ENCODE peak calls at places on chromosomes 12 and 14, in seven cellular contexts. Q is IMR-90, F is A549, C is heart left ventricle, J is body of pancreas, Y is prostate gland, H is ovary. Z is an unnamed sample. For H3K9me3, the result is how much of the 10 kb centered on the place peaks cover.

GRCh38 chr12:51714666-51715065 is 123.6 kb downstream of the SCN8A start:
- DNase-seq in Q (peak), F (no peak), C (no peak), J (no peak), Y (no peak), H (no peak), Z (no peak)

GRCh38 chr14:69287096-69287991 is 27.4 kb downstream of the GALNT16 start:
- DNase-seq in Q (no peak), F (no peak), C (no peak), J (no peak), Y (no peak), H (no peak), Z (peak)

GRCh38 chr12:6206327-6206726 is 6.1 kb downstream of the CD9 start:
- DNase-seq in Q (no peak), F (no peak), C (no peak), J (no peak), Y (no peak), H (no peak), Z (no peak)

GRCh38 chr12:106084048-106084671 is 54.6 kb downstream of the NUAK1 start:
- DNase-seq in Q (peak), F (peak), C (no peak), J (no peak), Y (no peak), H (no peak), Z (no peak)

GRCh38 chr12:3161861-3162260 is 84.7 kb downstream of the TSPAN9 start:
- DNase-seq in Q (no peak), F (no peak), C (no peak), J (no peak), Y (no peak), H (no peak), Z (no peak)

GRCh38 chr14:71551291-71551955 is 380.8 kb upstream of the RGS6 start:
- DNase-seq in Q (peak), F (no peak), C (no peak), J (no peak), Y (no peak), H (no peak), Z (no peak)

GRCh38 chr12:19288603-19289244 is 150.6 kb upstream of the AEBP2 start:
- DNase-seq in Q (peak), F (peak), C (no peak), J (no peak), Y (no peak), H (no peak), Z (no peak)

GRCh38 chr14:60753264-60754126 is 18.9 kb downstream of the MNAT1 start:
- DNase-seq in Q (peak), F (no peak), C (no peak), J (no peak), Y (no peak), H (no peak), Z (no peak)

GRCh38 chr14:100078997-100079561 is 13.9 kb downstream of the EVL start:
- DNase-seq in Q (peak), F (no peak), C (no peak), J (peak), Y (no peak), H (no peak), Z (no peak)

GRCh38 chr14:22780941-22781605 is 14.6 kb downstream of the OXA1L start:
- DNase-seq in Q (peak), F (no peak), C (no peak), J (no peak), Y (no peak), H (no peak), Z (peak)

GRCh38 chr14:95776798-95777615 is 63.1 kb upstream of the TCL1A start:
- DNase-seq in Q (no peak), F (no peak), C (no peak), J (no peak), Y (no peak), H (no peak), Z (peak)

GRCh38 chr12:42981379-42981778 is 391.8 kb upstream of the PRICKLE1 start:
- DNase-seq in Q (peak), F (no peak), C (no peak), J (no peak), Y (no peak), H (no peak), Z (no peak)

GRCh38 chr14:100192250-100192671 is 32.8 kb upstream of the DEGS2 start:
- DNase-seq in Q (no peak), F (no peak), C (no peak), J (peak), Y (no peak), H (peak), Z (peak)

GRCh38 chr12:54141534-54142475 is 47.0 kb downstream of the SMUG1 start:
- DNase-seq in Q (no peak), F (no peak), C (no peak), J (no peak), Y (no peak), H (no peak), Z (peak)

GRCh38 chr12:4909397-4909733 is 340 bp upstream of the KCNA1 start:
- DNase-seq in Q (no peak), F (no peak), C (no peak), J (no peak), Y (no peak), H (no peak), Z (peak)

GRCh38 chr14:31128601-31129526 is 78.7 kb downstream of the HECTD1 start:
- DNase-seq in Q (no peak), F (no peak), C (no peak), J (no peak), Y (no peak), H (no peak), Z (no peak)

GRCh38 chr12:109252799-109253198 is 56.3 kb downstream of the FOXN4 start:
- DNase-seq in Q (no peak), F (no peak), C (no peak), J (no peak), Y (no peak), H (no peak), Z (no peak)

GRCh38 chr12:90909069-90909676 is 45.8 kb downstream of the CCER1 start:
- DNase-seq in Q (peak), F (peak), C (no peak), J (peak), Y (no peak), H (no peak), Z (peak)

GRCh38 chr12:120259418-120260202 is 5.9 kb downstream of the PXN start:
- DNase-seq in Q (peak), F (no peak), C (no peak), J (no peak), Y (no peak), H (no peak), Z (no peak)

GRCh38 chr12:115481141-115481540 is 796.4 kb downstream of the MED13L start:
- DNase-seq in Q (peak), F (no peak), C (no peak), J (no peak), Y (no peak), H (no peak), Z (no peak)

GRCh38 chr12:71312767-71313375 is 126.7 kb upstream of the LGR5 start:
- DNase-seq in Q (no peak), F (no peak), C (no peak), J (no peak), Y (no peak), H (no peak), Z (no peak)

GRCh38 chr12:57518920-57519757 is 1.2 kb downstream of the DDIT3 start:
- DNase-seq in Q (peak), F (peak), C (no peak), J (peak), Y (no peak), H (peak), Z (peak)

GRCh38 chr12:112183141-112183581 is 57.8 kb downstream of the TRAFD1 start:
- DNase-seq in Q (peak), F (no peak), C (no peak), J (no peak), Y (no peak), H (no peak), Z (no peak)
- TF ChIP-seq POLR2A in Q (no peak), F (no peak), C (no peak), J (no peak), Y (no peak), H (no peak), Z (no peak)

DNA sequence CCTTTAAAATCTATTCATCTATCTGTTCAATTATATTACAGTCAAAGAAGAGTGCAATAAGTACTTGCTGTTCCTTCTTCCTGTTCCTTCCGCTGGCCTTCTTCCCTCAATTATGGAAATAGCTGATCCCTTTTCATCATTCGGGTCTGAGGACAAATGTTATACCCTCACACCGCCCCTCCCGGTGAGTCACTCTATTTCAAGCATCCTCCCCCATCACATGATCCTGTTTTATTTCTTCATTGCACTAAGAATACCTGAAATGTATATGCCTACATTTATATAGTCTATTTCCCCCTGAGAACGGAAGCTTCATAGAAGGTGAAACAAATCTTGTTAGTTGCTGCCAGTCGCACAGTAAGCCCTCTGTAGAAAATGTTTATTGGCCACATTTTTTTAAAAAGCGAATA is 2.5 kb downstream of the SLC38A1 start:
- DNase-seq in Q (peak), F (peak), C (no peak), J (no peak), Y (no peak), H (no peak), Z (no peak)
- TF ChIP-seq CTCF in Q (no peak), F (no peak), C (no peak), J (no peak), Y (no peak), H (no peak), Z (no peak)

DNA sequence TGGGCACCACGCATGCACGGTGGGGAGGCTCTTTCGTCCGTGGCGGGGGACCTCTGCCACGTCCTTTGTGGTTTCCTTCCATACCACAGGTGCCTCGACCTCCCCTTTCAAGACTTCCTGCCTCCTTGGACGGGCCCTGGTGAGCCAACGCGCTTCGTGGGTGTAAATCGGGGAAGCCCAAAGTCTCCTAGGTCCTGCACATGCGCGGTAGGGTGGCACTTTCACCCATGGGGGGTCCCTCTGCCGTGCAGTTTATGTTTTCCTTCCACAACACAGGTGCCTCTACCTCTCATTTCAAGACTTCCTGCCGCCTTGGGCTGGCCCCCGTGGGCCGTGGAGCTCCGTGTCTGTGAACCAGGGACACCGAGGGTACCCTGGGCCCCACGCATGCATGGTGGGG is 349.7 kb downstream of the ALG10 start:
- DNase-seq in Q (no peak), F (no peak), C (no peak), J (no peak), Y (no peak), H (no peak), Z (no peak)
- H3K9me3 ChIP-seq in Q (under half), F (under half), C (under half), J (under half), Y (under half), H (under half), Z (under half)

DNA sequence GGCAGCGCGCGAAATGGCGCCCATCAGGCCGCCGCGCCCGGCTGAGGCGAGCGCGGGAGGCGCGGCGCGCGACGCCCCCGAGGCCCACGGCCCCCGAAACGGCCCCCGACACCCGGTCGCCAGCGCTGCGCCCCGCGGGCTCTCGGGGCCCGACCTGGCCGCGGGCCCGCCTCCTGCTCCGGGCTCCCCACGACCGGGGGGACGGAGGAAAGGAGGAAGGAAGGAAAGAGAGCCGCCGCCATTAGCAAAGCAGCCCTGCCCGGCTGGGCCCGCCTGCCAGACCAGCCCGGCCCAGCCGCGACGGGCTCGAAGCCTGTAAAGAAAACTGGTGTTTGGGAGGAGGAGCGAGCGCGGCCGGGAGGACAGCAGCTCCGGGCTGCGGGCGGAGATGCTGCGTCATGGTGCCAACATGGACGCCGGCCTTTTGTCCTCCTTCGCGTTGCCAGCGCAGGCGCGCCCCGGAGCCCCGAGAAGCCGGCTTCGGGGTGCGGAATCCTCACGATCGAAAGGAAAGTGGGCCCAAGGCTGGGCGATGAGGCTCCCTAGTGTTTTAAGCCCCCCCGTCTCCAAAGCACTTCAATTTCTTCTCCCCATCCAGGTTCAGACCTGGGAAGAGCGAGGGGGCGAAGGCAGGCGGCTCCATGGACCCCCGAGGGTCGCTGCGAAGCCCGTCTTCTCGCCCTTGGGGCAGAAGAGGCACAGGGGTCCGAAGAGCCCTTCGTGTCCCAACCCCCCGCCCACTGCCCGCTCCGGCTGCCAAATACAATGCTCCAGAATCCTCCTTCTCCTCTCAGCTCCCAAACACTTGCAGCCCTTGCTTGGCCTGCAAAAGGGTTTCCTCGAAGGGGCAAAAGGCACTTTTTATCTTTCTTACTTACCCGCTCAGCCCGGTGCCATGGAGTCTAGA is 2.9 kb upstream of the SETD1B start:
- DNase-seq in Q (peak), F (no peak), C (peak), J (peak), Y (peak), H (peak), Z (peak)
- TF ChIP-seq POLR2A in Q (peak), F (peak), C (peak), J (peak), Y (peak), H (peak), Z (peak)

GRCh38 chr12:25825494-25825893 is 133.0 kb upstream of the RASSF8 start:
- DNase-seq in Q (no peak), F (no peak), C (no peak), J (no peak), Y (no peak), H (no peak), Z (no peak)
- TF ChIP-seq CTCF in Q (peak), F (no peak), C (no peak), J (no peak), Y (no peak), H (no peak), Z (no peak)

GRCh38 chr12:30783946-30784345 is 29.2 kb upstream of the CAPRIN2 start:
- DNase-seq in Q (no peak), F (no peak), C (no peak), J (no peak), Y (no peak), H (no peak), Z (no peak)

GRCh38 chr12:30782316-30783173 is 27.8 kb upstream of the CAPRIN2 start:
- DNase-seq in Q (no peak), F (no peak), C (no peak), J (no peak), Y (peak), H (no peak), Z (no peak)

GRCh38 chr12:30784508-30784907 is 29.8 kb upstream of the CAPRIN2 start:
- DNase-seq in Q (no peak), F (no peak), C (no peak), J (no peak), Y (no peak), H (no peak), Z (no peak)

GRCh38 chr12:30779178-30779577 is 24.4 kb upstream of the CAPRIN2 start:
- DNase-seq in Q (no peak), F (no peak), C (no peak), J (no peak), Y (no peak), H (no peak), Z (no peak)

DNA sequence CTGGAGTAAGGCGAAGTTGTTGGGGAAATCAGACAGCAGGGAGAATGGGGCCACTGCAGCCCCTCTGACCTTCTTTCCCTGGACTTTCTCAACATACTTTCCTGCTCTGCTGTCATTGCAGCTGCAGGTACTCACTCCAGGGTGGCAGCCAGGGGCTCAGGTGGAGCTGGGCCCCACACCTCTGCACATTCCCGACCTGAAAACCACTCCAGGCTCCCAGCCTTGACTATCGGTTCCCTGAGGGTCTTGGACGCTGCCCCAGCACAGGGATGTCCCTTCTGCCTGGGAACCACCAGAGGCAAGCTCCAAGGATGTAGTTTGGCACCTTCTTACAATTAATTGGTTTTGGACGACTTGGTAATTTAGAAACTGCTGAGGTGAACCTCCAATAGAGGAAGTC is 24.8 kb upstream of the CAPRIN2 start:
- DNase-seq in Q (no peak), F (no peak), C (no peak), J (no peak), Y (no peak), H (no peak), Z (no peak)
- H3K9me3 ChIP-seq in Q (under half), F (under half), C (under half), J (under half), Y (under half), H (under half), Z (under half)